ENCODE peak calls at places on chromosomes 6 and 20, in five cellular contexts. F, S, W, T and L are unnamed samples.

GRCh38 chr6:7910654-7911344 is at the start of gene TXNDC5:
- DNase-seq in S (peak; percentile 90), T (peak; percentile 64), F (peak; percentile 77), W (peak; percentile 60), L (peak; percentile 86)

GRCh38 chr6:9086331-9086730 is 651.0 kb upstream of the SLC35B3 start:
- DNase-seq in W (no peak), F (no peak), T (no peak), S (no peak), L (no peak)

GRCh38 chr6:136085370-136086115 is 164.6 kb downstream of the MTFR2 start:
- DNase-seq in F (no peak), W (no peak), T (no peak), S (no peak), L (no peak)

GRCh38 chr6:112038756-112039430 is 15.0 kb upstream of the CCN6 start:
- DNase-seq in W (no peak), F (no peak), T (no peak), S (no peak), L (no peak)

GRCh38 chr20:55888655-55889054 is 116.7 kb downstream of the CBLN4 start:
- DNase-seq in W (no peak), F (no peak), S (no peak), T (no peak), L (peak; percentile 25)

GRCh38 chr20:34850969-34851368 is 21.7 kb downstream of the GGT7 start:
- DNase-seq in S (no peak), W (no peak), F (no peak), T (no peak), L (no peak)

GRCh38 chr6:88209301-88209700 is 43.2 kb upstream of the CNR1 start:
- DNase-seq in T (no peak), S (no peak), W (no peak), F (no peak), L (no peak)

GRCh38 chr20:40562031-40562430 is 127.0 kb downstream of the MAFB start:
- DNase-seq in S (no peak), F (no peak), W (no peak), T (no peak), L (peak; percentile 75)

GRCh38 chr20:38134427-38135281 is 30.4 kb downstream of the TGM2 start:
- DNase-seq in F (peak; percentile 94), W (peak; percentile 91), S (peak; percentile 42), T (no peak), L (peak; percentile 53)

DNA sequence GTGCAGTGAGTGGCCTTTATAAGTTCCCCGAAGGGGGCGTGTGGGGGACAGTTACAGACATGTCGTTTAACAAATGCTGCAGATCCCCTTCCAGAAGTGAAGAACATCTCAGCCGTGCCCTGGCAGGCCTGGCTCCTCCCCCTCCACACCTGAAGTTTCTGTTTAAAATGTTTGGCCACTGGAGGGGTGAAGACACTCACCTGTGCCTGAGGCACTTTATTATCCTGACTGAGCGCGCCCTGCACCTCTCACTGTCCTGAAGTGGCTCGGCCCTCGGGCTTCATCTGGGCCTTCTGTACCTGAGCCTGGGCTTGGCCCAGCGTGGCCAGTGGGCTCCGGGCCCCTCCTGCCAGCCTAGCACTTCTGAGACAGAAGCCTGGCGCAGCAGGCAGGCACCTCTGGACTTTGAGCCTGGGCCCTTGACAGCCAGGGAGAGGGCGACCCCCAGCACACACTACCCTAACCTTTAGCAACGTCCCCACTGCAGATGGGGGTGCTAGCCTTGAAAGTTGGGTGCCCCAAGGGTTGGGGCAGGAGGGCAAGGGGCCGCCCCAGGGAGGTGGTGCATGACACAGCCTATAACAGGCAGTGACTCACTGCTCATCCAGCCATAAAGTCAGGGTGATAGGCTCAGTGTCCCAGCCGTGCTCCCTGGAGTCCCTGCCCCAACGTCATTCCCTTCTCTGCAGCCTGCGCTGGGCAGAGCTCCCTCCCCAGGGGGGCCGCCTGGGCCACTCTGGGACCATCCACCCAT is 13.6 kb upstream of the GATA5 start:
- DNase-seq in F (no peak), S (peak; percentile 84), W (no peak), T (peak; percentile 71), L (no peak)
- TF ChIP-seq POLR2A in F (no peak), S (no peak), W (no peak), T (no peak), L (no peak)

GRCh38 chr6:34554593-34555322 is 1.4 kb downstream of the SPDEF start:
- DNase-seq in F (no peak), T (no peak), W (no peak), S (peak; percentile 63), L (peak; percentile 64)

GRCh38 chr6:34551720-34552119 is 4.4 kb downstream of the SPDEF start:
- DNase-seq in W (no peak), F (no peak), T (no peak), S (no peak), L (no peak)

GRCh38 chr6:34553750-34554149 is 2.4 kb downstream of the SPDEF start:
- DNase-seq in S (no peak), F (no peak), W (no peak), T (no peak), L (peak; percentile 66)

GRCh38 chr6:34552620-34553019 is 3.5 kb downstream of the SPDEF start:
- DNase-seq in S (no peak), W (no peak), F (no peak), T (no peak), L (no peak)

DNA sequence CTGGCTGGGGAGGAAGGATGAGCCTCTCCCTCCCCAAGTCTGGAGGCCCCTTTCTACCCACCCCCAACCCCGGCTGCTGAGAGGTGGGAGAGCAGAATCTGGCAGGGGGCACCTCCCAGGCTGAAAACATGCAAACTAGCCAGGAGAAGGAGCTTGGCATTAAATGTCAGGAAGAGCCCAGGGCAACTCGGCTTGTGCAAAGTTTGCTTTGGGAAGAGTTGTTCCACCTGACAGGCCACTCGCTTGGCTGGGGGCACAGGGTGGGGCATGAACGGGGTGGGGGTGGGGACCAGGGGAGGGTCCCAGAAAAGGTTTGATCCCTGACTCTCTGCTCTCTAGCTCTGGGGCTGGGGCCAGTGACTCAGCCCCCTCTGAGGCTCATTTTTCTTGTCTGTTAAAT is 3.0 kb downstream of the SPDEF start:
- DNase-seq in W (no peak), F (no peak), T (no peak), S (no peak), L (no peak)
- TF ChIP-seq CTCF in W (no peak), F (no peak), T (no peak), S (no peak), L (no peak)

DNA sequence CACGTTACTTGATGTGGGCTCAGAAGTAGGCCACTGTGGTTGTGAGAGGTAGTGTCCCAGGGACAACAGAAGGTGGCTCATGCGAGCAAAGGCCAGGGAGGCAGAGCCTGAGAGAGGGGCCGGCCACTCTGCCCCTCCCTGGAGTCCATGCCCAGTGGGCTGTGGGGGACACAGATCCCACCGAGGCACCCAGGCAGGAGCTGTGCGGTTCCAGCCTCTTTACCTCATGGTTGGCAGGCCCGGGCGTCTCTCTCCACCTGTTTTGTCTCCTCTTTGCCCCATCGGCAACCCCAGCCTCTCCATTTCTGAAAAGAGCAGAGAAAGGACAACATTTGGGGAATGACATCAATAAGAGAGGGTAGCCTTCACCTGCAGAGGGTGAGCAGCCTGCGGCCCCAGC is 207.4 kb upstream of the CST7 start:
- DNase-seq in S (no peak), T (no peak), F (no peak), W (no peak), L (no peak)
- H3K4me3 ChIP-seq in S (no peak overlapping the region), T (no peak overlapping the region), F (no peak overlapping the region), W (no peak overlapping the region), L (no peak overlapping the region)

GRCh38 chr6:30515967-30516753 is 26.9 kb downstream of the HLA-E start:
- DNase-seq in T (peak; percentile 79), F (peak; percentile 99), W (peak; percentile 95), S (peak; percentile 88), L (peak; percentile 99)
- TF ChIP-seq POLR2A in T (no peak), F (peak; percentile 64), W (peak; percentile 78), S (peak; percentile 31), L (peak; percentile 65)

GRCh38 chr6:42396720-42397119 is 55.0 kb downstream of the TRERF1 start:
- DNase-seq in S (no peak), W (no peak), T (no peak), F (no peak), L (peak; percentile 36)
- TF ChIP-seq CTCF in S (no peak), W (no peak), T (no peak), F (no peak), L (peak; percentile 40)

DNA sequence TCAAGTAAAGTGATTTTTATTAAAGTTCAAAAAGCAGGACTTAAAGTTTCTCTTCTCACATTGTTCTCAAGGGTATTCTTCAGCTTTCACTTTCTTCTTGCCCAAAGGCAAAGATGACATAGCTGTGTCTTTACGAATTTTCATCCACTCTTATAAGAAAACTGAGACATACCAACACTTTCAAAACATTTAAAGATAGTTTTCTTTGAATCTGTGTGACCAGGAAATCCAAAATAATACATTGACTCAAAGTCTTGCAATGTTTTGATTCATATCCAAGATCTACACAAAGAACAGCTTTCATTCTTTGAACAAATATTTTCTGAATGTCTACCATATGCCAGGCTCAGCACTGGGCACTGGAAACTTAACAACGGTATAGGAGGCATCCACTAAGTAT is 117.9 kb downstream of the SIM1 start:
- DNase-seq in S (no peak), F (peak; percentile 69), W (no peak), T (no peak), L (no peak)
- H3K4me3 ChIP-seq in S (no peak overlapping the region), F (peak overlapping the region; percentile 21), W (no peak overlapping the region), T (no peak overlapping the region), L (no peak overlapping the region)